ENCODE peak calls at places on chromosomes 3 and 15, in nine cellular contexts. Q is GM23248, F is fibroblast of lung, V is endothelial cell of umbilical vein, H is hepatocyte, W is GM23338, R is Karpas-422, C is HCT116, T is neural progenitor cell. S is an unnamed sample.

GRCh38 chr3:178060406-178060805 is 475.8 kb upstream of the KCNMB2 start:
- DNase-seq in Q (peak; percentile 66), F (peak; percentile 35), V (no peak), H (peak; percentile 12), W (no peak), R (no peak), C (no peak), T (no peak), S (no peak)

GRCh38 chr3:152969557-152970300 is 134.8 kb downstream of the P2RY1 start:
- DNase-seq in Q (peak; percentile 83), F (peak; percentile 12), V (no peak), H (no peak), W (peak; percentile 20), R (no peak), C (no peak), T (no peak), S (no peak)

GRCh38 chr15:77034620-77035467 is 36.1 kb downstream of the TSPAN3 start:
- DNase-seq in Q (peak; percentile 54), F (no peak), V (peak; percentile 29), H (peak; percentile 46), W (peak; percentile 79), R (peak; percentile 86), C (no peak), T (peak; percentile 61), S (peak; percentile 48)

GRCh38 chr3:192831111-192831644 is 86.5 kb downstream of the MB21D2 start:
- DNase-seq in Q (peak; percentile 95), F (peak; percentile 98), V (no peak), H (no peak), W (no peak), R (no peak), C (no peak), T (no peak), S (no peak)

GRCh38 chr15:87129916-87130315 is 1050.2 kb downstream of the AGBL1 start:
- DNase-seq in Q (no peak), F (peak; percentile 64), V (no peak), H (no peak), W (no peak), R (no peak), C (no peak), T (no peak), S (no peak)

GRCh38 chr15:39438795-39439577 is 141.9 kb upstream of the THBS1 start:
- DNase-seq in Q (no peak), F (peak; percentile 58), V (no peak), H (peak; percentile 32), W (no peak), R (no peak), C (no peak), T (no peak), S (no peak)

GRCh38 chr3:18402140-18402834 is 22.9 kb downstream of the SATB1 start:
- DNase-seq in Q (no peak), F (no peak), V (no peak), H (no peak), W (no peak), R (no peak), C (no peak), T (no peak), S (no peak)

GRCh38 chr3:139020036-139020867 is 474 bp downstream of the PRR23B start:
- DNase-seq in Q (no peak), F (no peak), V (no peak), H (no peak), W (no peak), R (no peak), C (no peak), T (no peak), S (no peak)

GRCh38 chr15:49843725-49844124 is 222.9 kb downstream of the DTWD1 start:
- DNase-seq in Q (peak; percentile 8), F (no peak), V (no peak), H (no peak), W (no peak), R (no peak), C (no peak), T (no peak), S (no peak)

GRCh38 chr15:99451484-99451883 is 114.3 kb upstream of the MEF2A start:
- DNase-seq in Q (no peak), F (no peak), V (no peak), H (no peak), W (no peak), R (no peak), C (no peak), T (no peak), S (no peak)

GRCh38 chr3:185399629-185400339 is 36.8 kb downstream of the MAP3K13 start:
- DNase-seq in Q (no peak), F (no peak), V (no peak), H (no peak), W (peak; percentile 19), R (no peak), C (no peak), T (no peak), S (no peak)

GRCh38 chr15:60396560-60396963 is 1.2 kb downstream of the ANXA2 start:
- DNase-seq in Q (peak; percentile 60), F (peak; percentile 55), V (no peak), H (no peak), W (no peak), R (no peak), C (no peak), T (no peak), S (no peak)
- H3K4me3 ChIP-seq in Q (peak overlapping the region; percentile 95), F (peak overlapping the region; percentile 70), V (peak overlapping the region; percentile 96), H (peak overlapping the region; percentile 94), W (peak overlapping the region; percentile 92), R (peak overlapping the region; percentile 71), C (peak overlapping the region; percentile 61), T (no peak overlapping the region), S (peak overlapping the region; percentile 61)

GRCh38 chr15:26867199-26868007 is 541 bp downstream of the GABRA5 start:
- DNase-seq in Q (peak; percentile 41), F (no peak), V (no peak), H (no peak), W (peak; percentile 53), R (no peak), C (no peak), T (peak; percentile 54), S (no peak)

GRCh38 chr15:26866298-26867198 is at the start of gene GABRA5:
- DNase-seq in Q (peak; percentile 49), F (peak; percentile 72), V (no peak), H (peak; percentile 70), W (peak; percentile 90), R (no peak), C (no peak), T (peak; percentile 86), S (no peak)

GRCh38 chr15:26869628-26870027 is 2.8 kb downstream of the GABRA5 start:
- DNase-seq in Q (no peak), F (no peak), V (no peak), H (no peak), W (no peak), R (no peak), C (no peak), T (no peak), S (no peak)

GRCh38 chr15:26870346-26870745 is 3.5 kb downstream of the GABRA5 start:
- DNase-seq in Q (no peak), F (no peak), V (no peak), H (no peak), W (no peak), R (no peak), C (no peak), T (no peak), S (no peak)

DNA sequence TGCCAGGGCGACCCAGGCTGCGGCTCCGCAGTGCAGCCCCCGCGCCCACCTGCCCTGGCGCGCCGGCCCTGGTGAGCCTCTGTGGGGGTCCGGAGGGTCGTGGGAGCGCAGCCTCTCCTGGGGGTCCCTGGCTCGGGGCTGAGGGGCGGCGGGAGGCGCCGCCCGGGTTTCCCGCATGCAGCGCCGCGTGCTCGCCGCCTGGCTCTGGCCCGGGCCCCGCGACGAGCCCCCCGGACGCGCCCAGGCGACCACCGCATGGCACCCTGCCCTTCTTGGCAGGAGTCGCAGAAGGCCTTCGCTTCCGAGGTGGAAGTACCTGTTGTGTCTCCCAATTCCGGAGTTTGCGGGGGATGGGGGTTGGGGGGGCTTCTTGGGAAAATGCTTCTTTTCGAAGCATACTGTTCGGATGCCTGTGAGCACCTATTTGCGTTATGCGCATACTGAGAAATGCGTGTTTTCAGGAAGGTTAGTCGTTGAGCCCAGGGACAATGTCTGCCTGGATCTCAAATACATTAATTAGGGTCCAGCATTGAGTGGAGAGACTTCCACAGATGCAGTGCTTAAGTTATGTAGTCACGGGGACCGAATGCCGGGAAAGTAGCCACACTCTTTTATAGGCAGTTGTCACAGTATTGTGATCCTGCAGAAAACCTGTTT is 1.3 kb downstream of the GABRA5 start:
- DNase-seq in Q (no peak), F (no peak), V (no peak), H (no peak), W (peak; percentile 25), R (no peak), C (no peak), T (no peak), S (no peak)
- H4K20me1 ChIP-seq in Q (no peaks in the 10 kb centered on the region), F (no peaks in the 10 kb centered on the region), V (no peaks in the 10 kb centered on the region), H (no peaks in the 10 kb centered on the region), W (no peaks in the 10 kb centered on the region), R (no peaks in the 10 kb centered on the region), C (no peaks in the 10 kb centered on the region), T (no peaks in the 10 kb centered on the region), S (no peaks in the 10 kb centered on the region)

GRCh38 chr3:171812811-171813210 is 2.5 kb upstream of the PLD1 start:
- DNase-seq in Q (peak; percentile 26), F (no peak), V (no peak), H (no peak), W (no peak), R (no peak), C (no peak), T (no peak), S (no peak)
- H3K27ac ChIP-seq in Q (peak overlapping the region; percentile 96), F (no peak overlapping the region), V (no peak overlapping the region), H (peak overlapping the region; percentile 96), W (no peak overlapping the region), R (no peak overlapping the region), C (no peak overlapping the region), T (no peak overlapping the region), S (no peak overlapping the region)

GRCh38 chr3:188002626-188003138 is 151.3 kb upstream of the LPP start:
- DNase-seq in Q (no peak), F (no peak), V (no peak), H (peak; percentile 44), W (no peak), R (no peak), C (no peak), T (no peak), S (no peak)

GRCh38 chr3:188001926-188002325 is 152.0 kb upstream of the LPP start:
- DNase-seq in Q (no peak), F (no peak), V (no peak), H (no peak), W (no peak), R (no peak), C (no peak), T (no peak), S (no peak)

GRCh38 chr3:188000361-188000861 is 153.5 kb upstream of the LPP start:
- DNase-seq in Q (no peak), F (no peak), V (no peak), H (no peak), W (no peak), R (peak; percentile 67), C (no peak), T (no peak), S (peak; percentile 78)

GRCh38 chr3:187999821-188000220 is 154.1 kb upstream of the LPP start:
- DNase-seq in Q (no peak), F (no peak), V (no peak), H (no peak), W (peak; percentile 16), R (peak; percentile 95), C (no peak), T (no peak), S (peak; percentile 84)

DNA sequence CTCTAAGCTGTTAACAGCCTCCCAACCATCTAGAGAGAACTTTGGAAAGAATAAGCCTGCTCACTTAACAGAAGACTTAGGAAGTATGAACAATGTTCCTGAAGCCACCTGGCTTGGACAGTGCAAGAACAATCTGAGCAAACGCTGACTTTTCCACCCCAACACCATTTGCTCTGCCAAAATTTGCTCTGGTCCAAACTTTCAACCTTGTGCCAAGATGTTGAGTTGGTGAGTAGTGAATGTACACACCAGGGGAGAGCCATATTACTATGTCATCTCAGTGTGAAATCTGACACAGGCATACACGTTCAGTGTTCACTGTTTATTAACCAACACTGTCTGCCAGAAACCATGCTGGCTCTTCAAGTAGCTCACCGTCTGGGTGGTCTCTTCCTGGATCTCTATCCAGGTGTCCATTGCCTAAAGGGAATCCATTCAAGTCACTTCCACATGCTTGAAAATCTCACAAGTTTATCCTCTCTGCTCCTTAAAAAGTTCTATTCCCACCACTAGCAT is 152.8 kb upstream of the LPP start:
- DNase-seq in Q (peak; percentile 3), F (no peak), V (no peak), H (no peak), W (no peak), R (no peak), C (no peak), T (no peak), S (no peak)
- H3K4me3 ChIP-seq in Q (no peak overlapping the region), F (no peak overlapping the region), V (no peak overlapping the region), H (no peak overlapping the region), W (no peak overlapping the region), R (no peak overlapping the region), C (no peak overlapping the region), T (no peak overlapping the region), S (no peak overlapping the region)